ENCODE peak calls at places on chromosomes 6 and 20, in six cellular contexts. Q, E, I, R, Y and H are unnamed samples.

GRCh38 chr20:46023999-46024398 is 5.0 kb upstream of the SLC12A5 start:
- DNase-seq in Q (no peak), E (no peak), I (no peak), R (no peak), Y (no peak), H (no peak)

GRCh38 chr6:7262037-7262461 is 51.0 kb downstream of the SSR1 start:
- DNase-seq in Q (no peak), E (no peak), I (no peak), R (peak; percentile 10), Y (peak; percentile 68), H (no peak)

GRCh38 chr6:81697564-81697963 is 54.9 kb downstream of the TENT5A start:
- DNase-seq in Q (no peak), E (no peak), I (peak; percentile 3), R (no peak), Y (no peak), H (no peak)

GRCh38 chr6:90038951-90039653 is 144.8 kb downstream of the GJA10 start:
- DNase-seq in Q (no peak), E (no peak), I (no peak), R (no peak), Y (no peak), H (no peak)

GRCh38 chr6:13368716-13369115 is 40.4 kb upstream of the TBC1D7 start:
- DNase-seq in Q (no peak), E (no peak), I (no peak), R (no peak), Y (no peak), H (no peak)

GRCh38 chr20:22700387-22700786 is 116.0 kb upstream of the FOXA2 start:
- DNase-seq in Q (no peak), E (no peak), I (peak; percentile 8), R (no peak), Y (no peak), H (no peak)

GRCh38 chr6:56223995-56224394 is 23.4 kb downstream of the COL21A1 start:
- DNase-seq in Q (no peak), E (no peak), I (no peak), R (no peak), Y (no peak), H (no peak)

GRCh38 chr6:122322824-122323223 is 76.6 kb upstream of the HSF2 start:
- DNase-seq in Q (no peak), E (no peak), I (peak; percentile 20), R (peak; percentile 1), Y (no peak), H (no peak)

GRCh38 chr6:132725947-132726607 is 12.2 kb upstream of the VNN1 start:
- DNase-seq in Q (no peak), E (no peak), I (no peak), R (no peak), Y (no peak), H (no peak)

GRCh38 chr6:22892452-22892851 is 323.1 kb downstream of the HDGFL1 start:
- DNase-seq in Q (no peak), E (no peak), I (peak; percentile 92), R (no peak), Y (no peak), H (no peak)

GRCh38 chr20:26295006-26295405 is 598.4 kb upstream of the ZNF337 start:
- DNase-seq in Q (no peak), E (no peak), I (no peak), R (no peak), Y (no peak), H (no peak)

GRCh38 chr6:118706702-118707101 is 55.3 kb upstream of the CEP85L start:
- DNase-seq in Q (no peak), E (no peak), I (no peak), R (no peak), Y (no peak), H (no peak)

GRCh38 chr6:154218336-154218735 is 138.3 kb downstream of the IPCEF1 start:
- DNase-seq in Q (no peak), E (no peak), I (no peak), R (no peak), Y (no peak), H (no peak)

GRCh38 chr20:24836900-24837299 is 112.2 kb upstream of the CST7 start:
- DNase-seq in Q (no peak), E (no peak), I (no peak), R (no peak), Y (no peak), H (no peak)